ENCODE peak calls at places on chromosomes 1 and 21, in four cellular contexts. One of them, this sample, is unnamed. For H3K27me3, the result is how much of the 10 kb centered on the place peaks cover.

GRCh38 chr1:17239420-17239819 is 9.5 kb upstream of the PADI3 start:
- DNase-seq in fibroblast of lung: peak
- DNase-seq in testis: peak
- DNase-seq in CD8-positive, alpha-beta T cell: no peak
- DNase-seq in this sample: no peak

GRCh38 chr1:200366577-200367253 is 43.1 kb downstream of the ZNF281 start:
- DNase-seq in testis: no peak
- DNase-seq in fibroblast of lung: no peak
- DNase-seq in CD8-positive, alpha-beta T cell: no peak
- DNase-seq in this sample: no peak

GRCh38 chr1:219555031-219555667 is 57.8 kb downstream of the ZC3H11B start:
- DNase-seq in testis: no peak
- DNase-seq in CD8-positive, alpha-beta T cell: no peak
- DNase-seq in fibroblast of lung: peak
- DNase-seq in this sample: no peak

GRCh38 chr21:42421018-42421793 is 17.5 kb downstream of the UBASH3A start:
- DNase-seq in testis: no peak
- DNase-seq in fibroblast of lung: no peak
- DNase-seq in CD8-positive, alpha-beta T cell: no peak
- DNase-seq in this sample: no peak

GRCh38 chr1:198788561-198789064 is 149.8 kb downstream of the PTPRC start:
- DNase-seq in CD8-positive, alpha-beta T cell: no peak
- DNase-seq in fibroblast of lung: no peak
- DNase-seq in testis: no peak
- DNase-seq in this sample: no peak

GRCh38 chr1:150621497-150622113 is 7.8 kb downstream of the ENSA start:
- DNase-seq in testis: peak
- DNase-seq in fibroblast of lung: peak
- DNase-seq in CD8-positive, alpha-beta T cell: peak
- DNase-seq in this sample: no peak

GRCh38 chr21:36211660-36212512 is 55.3 kb downstream of the DOP1B start:
- DNase-seq in testis: no peak
- DNase-seq in CD8-positive, alpha-beta T cell: no peak
- DNase-seq in fibroblast of lung: peak
- DNase-seq in this sample: no peak

GRCh38 chr1:12604114-12604874 is 13.7 kb downstream of the DHRS3 start:
- DNase-seq in fibroblast of lung: peak
- DNase-seq in CD8-positive, alpha-beta T cell: no peak
- DNase-seq in testis: no peak
- DNase-seq in this sample: no peak

GRCh38 chr1:94191216-94191615 is 46.2 kb downstream of the ARHGAP29 start:
- DNase-seq in CD8-positive, alpha-beta T cell: no peak
- DNase-seq in fibroblast of lung: no peak
- DNase-seq in testis: no peak
- DNase-seq in this sample: no peak

GRCh38 chr1:152188673-152189591 is 29.9 kb upstream of the RPTN start:
- DNase-seq in fibroblast of lung: peak
- DNase-seq in CD8-positive, alpha-beta T cell: peak
- DNase-seq in testis: peak
- DNase-seq in this sample: peak

GRCh38 chr1:241310451-241310850 is 46.6 kb downstream of the RGS7 start:
- DNase-seq in CD8-positive, alpha-beta T cell: no peak
- DNase-seq in fibroblast of lung: peak
- DNase-seq in testis: no peak
- DNase-seq in this sample: no peak

GRCh38 chr21:31862078-31862477 is 10.7 kb upstream of the HUNK start:
- DNase-seq in CD8-positive, alpha-beta T cell: no peak
- DNase-seq in fibroblast of lung: no peak
- DNase-seq in testis: no peak
- DNase-seq in this sample: no peak

GRCh38 chr1:237232501-237232900 is 190.5 kb downstream of the RYR2 start:
- DNase-seq in CD8-positive, alpha-beta T cell: no peak
- DNase-seq in testis: no peak
- DNase-seq in fibroblast of lung: no peak
- DNase-seq in this sample: no peak

GRCh38 chr1:89598450-89599331 is 34.2 kb upstream of the LRRC8C start:
- DNase-seq in fibroblast of lung: peak
- DNase-seq in CD8-positive, alpha-beta T cell: no peak
- DNase-seq in testis: no peak
- DNase-seq in this sample: no peak

GRCh38 chr1:82582347-82582746 is 781.6 kb downstream of the ADGRL2 start:
- DNase-seq in testis: no peak
- DNase-seq in fibroblast of lung: no peak
- DNase-seq in CD8-positive, alpha-beta T cell: no peak
- DNase-seq in this sample: no peak

GRCh38 chr1:225710804-225711203 is 57.9 kb upstream of the ENAH start:
- DNase-seq in fibroblast of lung: no peak
- DNase-seq in testis: no peak
- DNase-seq in CD8-positive, alpha-beta T cell: no peak
- DNase-seq in this sample: no peak

GRCh38 chr1:234687011-234687410 is 77.0 kb upstream of the IRF2BP2 start:
- DNase-seq in fibroblast of lung: no peak
- DNase-seq in CD8-positive, alpha-beta T cell: no peak
- DNase-seq in testis: no peak
- DNase-seq in this sample: no peak

GRCh38 chr1:216723274-216723780 is at the start of gene ESRRG:
- DNase-seq in testis: peak
- DNase-seq in CD8-positive, alpha-beta T cell: no peak
- DNase-seq in fibroblast of lung: no peak
- DNase-seq in this sample: peak

GRCh38 chr1:43358121-43358745 is 548 bp upstream of the CDC20 start:
- DNase-seq in CD8-positive, alpha-beta T cell: no peak
- DNase-seq in testis: no peak
- DNase-seq in fibroblast of lung: peak
- DNase-seq in this sample: no peak

GRCh38 chr1:5708266-5708978 is 283.8 kb downstream of the NPHP4 start:
- DNase-seq in CD8-positive, alpha-beta T cell: no peak
- DNase-seq in testis: no peak
- DNase-seq in fibroblast of lung: no peak
- DNase-seq in this sample: peak

GRCh38 chr21:28769683-28770082 is 223.0 kb downstream of the LTN1 start:
- DNase-seq in CD8-positive, alpha-beta T cell: no peak
- DNase-seq in fibroblast of lung: peak
- DNase-seq in testis: no peak
- DNase-seq in this sample: no peak

GRCh38 chr1:16026723-16027484 is 5.1 kb downstream of the CLCNKA start:
- DNase-seq in testis: no peak
- DNase-seq in fibroblast of lung: no peak
- DNase-seq in CD8-positive, alpha-beta T cell: peak
- DNase-seq in this sample: peak

GRCh38 chr1:203271018-203271743 is 34.1 kb upstream of the BTG2 start:
- DNase-seq in fibroblast of lung: peak
- DNase-seq in CD8-positive, alpha-beta T cell: no peak
- DNase-seq in testis: peak
- DNase-seq in this sample: peak

GRCh38 chr1:228377664-228378452 is 28.8 kb downstream of the TRIM11 start:
- DNase-seq in testis: no peak
- DNase-seq in CD8-positive, alpha-beta T cell: no peak
- DNase-seq in fibroblast of lung: no peak
- DNase-seq in this sample: peak

GRCh38 chr1:86194491-86195034 is 38.0 kb upstream of the COL24A1 start:
- DNase-seq in testis: no peak
- DNase-seq in CD8-positive, alpha-beta T cell: no peak
- DNase-seq in fibroblast of lung: peak
- DNase-seq in this sample: no peak

GRCh38 chr21:28150778-28151177 is 841.9 kb downstream of the LTN1 start:
- DNase-seq in testis: no peak
- DNase-seq in CD8-positive, alpha-beta T cell: no peak
- DNase-seq in fibroblast of lung: peak
- DNase-seq in this sample: no peak

GRCh38 chr1:70896224-70896623 is 151.4 kb downstream of the PTGER3 start:
- DNase-seq in CD8-positive, alpha-beta T cell: no peak
- DNase-seq in fibroblast of lung: no peak
- DNase-seq in testis: no peak
- DNase-seq in this sample: no peak

GRCh38 chr1:169289016-169289415 is 78.6 kb downstream of the NME7 start:
- DNase-seq in CD8-positive, alpha-beta T cell: no peak
- DNase-seq in fibroblast of lung: no peak
- DNase-seq in testis: no peak
- DNase-seq in this sample: no peak

GRCh38 chr1:215899901-215900300 is 332.8 kb downstream of the KCTD3 start:
- DNase-seq in fibroblast of lung: no peak
- DNase-seq in testis: no peak
- DNase-seq in CD8-positive, alpha-beta T cell: no peak
- DNase-seq in this sample: no peak

GRCh38 chr1:93631626-93632365 is 49.8 kb downstream of the BCAR3 start:
- DNase-seq in fibroblast of lung: peak
- DNase-seq in CD8-positive, alpha-beta T cell: no peak
- DNase-seq in testis: peak
- DNase-seq in this sample: no peak

GRCh38 chr1:184497962-184498723 is 111.3 kb downstream of the C1orf21 start:
- DNase-seq in fibroblast of lung: no peak
- DNase-seq in CD8-positive, alpha-beta T cell: no peak
- DNase-seq in testis: no peak
- DNase-seq in this sample: no peak

GRCh38 chr21:32977216-32977615 is 48.5 kb upstream of the OLIG2 start:
- DNase-seq in CD8-positive, alpha-beta T cell: no peak
- DNase-seq in fibroblast of lung: no peak
- DNase-seq in testis: no peak
- DNase-seq in this sample: no peak

GRCh38 chr21:42003051-42003461 is 7.1 kb downstream of the ZBTB21 start:
- DNase-seq in testis: no peak
- DNase-seq in fibroblast of lung: no peak
- DNase-seq in CD8-positive, alpha-beta T cell: no peak
- DNase-seq in this sample: no peak

GRCh38 chr21:29304577-29304976 is 5.9 kb downstream of the BACH1 start:
- DNase-seq in testis: no peak
- DNase-seq in CD8-positive, alpha-beta T cell: no peak
- DNase-seq in fibroblast of lung: no peak
- DNase-seq in this sample: no peak

GRCh38 chr1:211334986-211335385 is 8.4 kb downstream of the TRAF5 start:
- DNase-seq in testis: no peak
- DNase-seq in CD8-positive, alpha-beta T cell: no peak
- DNase-seq in fibroblast of lung: no peak
- DNase-seq in this sample: no peak

GRCh38 chr1:212981571-212982328 is 31.4 kb downstream of the VASH2 start:
- DNase-seq in CD8-positive, alpha-beta T cell: no peak
- DNase-seq in testis: no peak
- DNase-seq in fibroblast of lung: no peak
- DNase-seq in this sample: no peak

GRCh38 chr1:41613646-41614592 is 129.4 kb upstream of the EDN2 start:
- DNase-seq in CD8-positive, alpha-beta T cell: no peak
- DNase-seq in testis: no peak
- DNase-seq in fibroblast of lung: peak
- DNase-seq in this sample: no peak

GRCh38 chr1:41611932-41612450 is 127.5 kb upstream of the EDN2 start:
- DNase-seq in CD8-positive, alpha-beta T cell: no peak
- DNase-seq in fibroblast of lung: no peak
- DNase-seq in testis: no peak
- DNase-seq in this sample: no peak

GRCh38 chr1:41614818-41615217 is 130.3 kb upstream of the EDN2 start:
- DNase-seq in testis: no peak
- DNase-seq in fibroblast of lung: no peak
- DNase-seq in CD8-positive, alpha-beta T cell: no peak
- DNase-seq in this sample: no peak

GRCh38 chr1:41611068-41611931 is 126.8 kb upstream of the EDN2 start:
- DNase-seq in fibroblast of lung: no peak
- DNase-seq in CD8-positive, alpha-beta T cell: no peak
- DNase-seq in testis: no peak
- DNase-seq in this sample: no peak

GRCh38 chr1:41612953-41613352 is 128.5 kb upstream of the EDN2 start:
- DNase-seq in fibroblast of lung: peak
- DNase-seq in CD8-positive, alpha-beta T cell: no peak
- DNase-seq in testis: no peak
- DNase-seq in this sample: no peak
- H3K4me3 ChIP-seq in fibroblast of lung: no peak
- H3K4me3 ChIP-seq in CD8-positive, alpha-beta T cell: no peak
- H3K4me3 ChIP-seq in testis: no peak
- H3K4me3 ChIP-seq in this sample: no peak

GRCh38 chr1:97869441-97869840 is 51.4 kb downstream of the DPYD start:
- DNase-seq in CD8-positive, alpha-beta T cell: no peak
- DNase-seq in testis: no peak
- DNase-seq in fibroblast of lung: no peak
- DNase-seq in this sample: no peak
- TF ChIP-seq CTCF in CD8-positive, alpha-beta T cell: no peak
- TF ChIP-seq CTCF in testis: no peak
- TF ChIP-seq CTCF in fibroblast of lung: no peak
- TF ChIP-seq CTCF in this sample: no peak

GRCh38 chr1:157151068-157151467 is 12.9 kb upstream of the ETV3 start:
- DNase-seq in CD8-positive, alpha-beta T cell: no peak
- DNase-seq in testis: no peak
- DNase-seq in fibroblast of lung: no peak
- DNase-seq in this sample: no peak
- H3K27me3 ChIP-seq in CD8-positive, alpha-beta T cell: under half
- H3K27me3 ChIP-seq in testis: under half
- H3K27me3 ChIP-seq in fibroblast of lung: under half
- H3K27me3 ChIP-seq in this sample: under half

GRCh38 chr21:39193380-39193779 is 10.1 kb upstream of the PSMG1 start:
- DNase-seq in fibroblast of lung: no peak
- DNase-seq in CD8-positive, alpha-beta T cell: no peak
- DNase-seq in testis: no peak
- DNase-seq in this sample: no peak

GRCh38 chr21:39187141-39187540 is 3.9 kb upstream of the PSMG1 start:
- DNase-seq in fibroblast of lung: no peak
- DNase-seq in CD8-positive, alpha-beta T cell: no peak
- DNase-seq in testis: no peak
- DNase-seq in this sample: no peak

GRCh38 chr21:39188521-39189139 is 5.4 kb upstream of the PSMG1 start:
- DNase-seq in fibroblast of lung: no peak
- DNase-seq in CD8-positive, alpha-beta T cell: no peak
- DNase-seq in testis: no peak
- DNase-seq in this sample: no peak

GRCh38 chr21:39186676-39187075 is 3.4 kb upstream of the PSMG1 start:
- DNase-seq in fibroblast of lung: no peak
- DNase-seq in CD8-positive, alpha-beta T cell: no peak
- DNase-seq in testis: no peak
- DNase-seq in this sample: no peak

GRCh38 chr21:39189857-39190604 is 6.8 kb upstream of the PSMG1 start:
- DNase-seq in CD8-positive, alpha-beta T cell: no peak
- DNase-seq in testis: no peak
- DNase-seq in fibroblast of lung: peak
- DNase-seq in this sample: no peak
- H3K4me3 ChIP-seq in CD8-positive, alpha-beta T cell: no peak
- H3K4me3 ChIP-seq in testis: no peak
- H3K4me3 ChIP-seq in fibroblast of lung: no peak
- H3K4me3 ChIP-seq in this sample: no peak

GRCh38 chr1:7284839-7285435 is 486.2 kb upstream of the VAMP3 start:
- DNase-seq in testis: no peak
- DNase-seq in CD8-positive, alpha-beta T cell: no peak
- DNase-seq in fibroblast of lung: no peak
- DNase-seq in this sample: no peak
- TF ChIP-seq CTCF in testis: no peak
- TF ChIP-seq CTCF in CD8-positive, alpha-beta T cell: no peak
- TF ChIP-seq CTCF in fibroblast of lung: no peak
- TF ChIP-seq CTCF in this sample: no peak

GRCh38 chr1:155128469-155128754 is 736 bp downstream of the EFNA1 start:
- DNase-seq in CD8-positive, alpha-beta T cell: no peak
- DNase-seq in testis: no peak
- DNase-seq in fibroblast of lung: no peak
- DNase-seq in this sample: no peak
- H3K27me3 ChIP-seq in CD8-positive, alpha-beta T cell: under half
- H3K27me3 ChIP-seq in testis: under half
- H3K27me3 ChIP-seq in fibroblast of lung: half or more
- H3K27me3 ChIP-seq in this sample: under half

GRCh38 chr1:56958526-56958925 is 7.3 kb downstream of the C8B start:
- DNase-seq in CD8-positive, alpha-beta T cell: no peak
- DNase-seq in fibroblast of lung: peak
- DNase-seq in testis: no peak
- DNase-seq in this sample: no peak
- H3K4me3 ChIP-seq in CD8-positive, alpha-beta T cell: no peak
- H3K4me3 ChIP-seq in fibroblast of lung: no peak
- H3K4me3 ChIP-seq in testis: no peak
- H3K4me3 ChIP-seq in this sample: no peak

This sample was measured in left lung.